ENCODE peak calls at places on chromosomes 12 and 14, in ten cellular contexts. J is neural progenitor cell, D is Karpas-422, K is GM23248, X is IMR-90, L is HCT116, O is fibroblast of lung, Z is PC-3, I is MM.1S, H is hepatocyte. V is an unnamed sample.

GRCh38 chr12:6333566-6333965 is 8.3 kb downstream of the TNFRSF1A start:
- DNase-seq in J (no peak), D (no peak), K (peak; percentile 95), X (peak; percentile 90), L (no peak), O (peak; percentile 96), Z (no peak), I (no peak), H (no peak), V (peak; percentile 92)

GRCh38 chr12:57713209-57713608 is 19.3 kb downstream of the OS9 start:
- DNase-seq in J (no peak), D (no peak), K (no peak), X (no peak), L (no peak), O (no peak), Z (no peak), I (no peak), H (no peak), V (no peak)

GRCh38 chr14:52380294-52380693 is 66.2 kb downstream of the PTGER2 start:
- DNase-seq in J (no peak), D (no peak), K (peak; percentile 81), X (peak; percentile 75), L (no peak), O (peak; percentile 71), Z (peak; percentile 61), I (no peak), H (no peak), V (peak; percentile 64)

GRCh38 chr12:11763760-11764520 is 114.5 kb downstream of the ETV6 start:
- DNase-seq in J (no peak), D (no peak), K (peak; percentile 80), X (peak; percentile 86), L (no peak), O (peak; percentile 97), Z (no peak), I (no peak), H (no peak), V (peak; percentile 96)

GRCh38 chr14:28361486-28361885 is 405.1 kb upstream of the FOXG1 start:
- DNase-seq in J (no peak), D (no peak), K (no peak), X (no peak), L (no peak), O (no peak), Z (no peak), I (no peak), H (no peak), V (no peak)

GRCh38 chr14:50347521-50347920 is 35.4 kb downstream of the DMAC2L start:
- DNase-seq in J (no peak), D (no peak), K (peak; percentile 76), X (peak; percentile 69), L (no peak), O (peak; percentile 72), Z (peak; percentile 86), I (no peak), H (peak; percentile 52), V (peak; percentile 55)

GRCh38 chr14:30553311-30553989 is 5.5 kb upstream of the G2E3 start:
- DNase-seq in J (no peak), D (no peak), K (peak; percentile 84), X (peak; percentile 78), L (peak; percentile 21), O (peak; percentile 89), Z (peak; percentile 84), I (no peak), H (no peak), V (peak; percentile 84)

GRCh38 chr12:25843976-25844375 is 114.5 kb upstream of the RASSF8 start:
- DNase-seq in J (no peak), D (no peak), K (no peak), X (no peak), L (no peak), O (no peak), Z (no peak), I (no peak), H (no peak), V (no peak)

GRCh38 chr12:43378448-43378847 is 173.6 kb downstream of the ADAMTS20 start:
- DNase-seq in J (no peak), D (no peak), K (no peak), X (no peak), L (no peak), O (no peak), Z (no peak), I (no peak), H (no peak), V (no peak)

DNA sequence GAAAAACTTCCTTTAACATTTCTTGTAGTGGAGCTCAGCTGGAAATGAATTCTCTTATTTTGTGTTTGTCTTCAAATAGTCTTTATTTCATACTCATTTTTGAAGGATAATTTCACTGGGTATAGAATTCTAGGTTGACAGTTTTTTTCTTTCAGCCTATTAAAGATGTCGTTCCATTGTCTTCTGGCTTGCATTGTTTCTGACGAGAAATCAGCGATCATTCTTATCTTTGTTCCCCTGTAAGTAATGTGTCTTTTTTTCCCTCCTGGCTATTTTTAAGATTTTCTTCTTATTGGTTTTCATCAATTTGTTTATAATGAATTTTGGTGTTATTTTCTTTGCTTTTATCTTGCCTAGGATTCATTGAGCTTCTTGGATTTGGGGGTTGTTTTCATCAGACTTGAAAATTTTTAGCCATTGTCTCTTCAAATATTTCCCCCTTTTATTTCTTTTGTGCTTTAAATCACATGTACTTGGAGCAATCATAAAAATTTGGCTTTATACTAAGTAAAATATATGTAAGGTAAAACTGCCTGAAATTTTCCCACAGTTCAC is 89.4 kb downstream of the UNC79 start:
- DNase-seq in J (no peak), D (no peak), K (peak; percentile 14), X (no peak), L (no peak), O (no peak), Z (no peak), I (no peak), H (no peak), V (no peak)
- H3K9me3 ChIP-seq in J (peaks cover 26% of the 10 kb centered on the region), D (peaks cover 20% of the 10 kb centered on the region), K (no peaks in the 10 kb centered on the region), X (no peaks in the 10 kb centered on the region), L (peaks cover 4% of the 10 kb centered on the region), O (no peaks in the 10 kb centered on the region), Z (peaks cover 17% of the 10 kb centered on the region), I (no peaks in the 10 kb centered on the region), H (peaks cover 13% of the 10 kb centered on the region), V (no peaks in the 10 kb centered on the region)

DNA sequence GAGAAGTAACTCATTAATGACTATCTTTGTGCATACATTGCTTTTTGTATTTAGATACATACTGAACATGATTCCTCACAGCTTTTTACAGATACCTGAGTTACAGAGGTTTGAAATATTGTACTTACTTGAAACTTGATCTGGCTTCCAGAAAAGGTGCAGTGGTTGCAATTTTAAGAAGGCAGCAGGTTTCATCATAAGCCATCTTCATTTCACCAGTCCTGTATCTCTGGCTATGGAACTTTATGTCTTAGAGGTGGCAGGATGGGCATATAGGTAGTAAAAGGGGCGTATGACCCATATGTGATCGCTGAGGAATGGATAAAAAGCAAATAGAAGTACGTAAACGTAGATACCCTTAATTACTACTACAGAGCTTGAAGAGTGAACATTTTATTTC is 13.7 kb downstream of the ZBTB1 start:
- DNase-seq in J (no peak), D (no peak), K (no peak), X (no peak), L (no peak), O (no peak), Z (no peak), I (no peak), H (no peak), V (no peak)
- H4K20me1 ChIP-seq in J (peaks cover 38% of the 10 kb centered on the region), D (peaks cover 19% of the 10 kb centered on the region), K (peaks cover 51% of the 10 kb centered on the region), X (peaks cover 91% of the 10 kb centered on the region), L (no peaks in the 10 kb centered on the region), O (peaks cover 8% of the 10 kb centered on the region), Z (peaks cover 60% of the 10 kb centered on the region), I (peaks cover 15% of the 10 kb centered on the region), H (peaks cover 79% of the 10 kb centered on the region), V (peaks cover 90% of the 10 kb centered on the region)

DNA sequence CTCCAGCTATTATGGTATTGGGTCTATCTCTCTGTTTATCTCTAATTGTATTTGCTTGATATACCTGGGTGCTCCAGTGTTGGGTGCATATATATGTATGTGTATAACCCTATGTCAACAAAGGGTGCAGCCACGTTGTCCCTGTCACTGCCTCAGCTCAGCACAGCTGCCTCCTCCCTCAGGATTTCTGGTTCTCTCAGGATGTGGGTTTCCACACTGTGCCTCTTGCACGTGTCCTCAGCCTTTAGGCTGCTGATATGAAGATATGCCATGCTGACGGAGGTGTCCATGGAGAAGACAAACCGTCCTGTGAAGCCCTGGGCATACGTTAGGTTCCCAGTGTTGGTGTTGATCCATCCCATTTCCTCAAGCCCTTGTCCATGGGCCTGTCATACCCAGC is 791.2 kb downstream of the TMEM121 start:
- DNase-seq in J (no peak), D (no peak), K (no peak), X (no peak), L (no peak), O (no peak), Z (no peak), I (no peak), H (no peak), V (no peak)
- H3K9me3 ChIP-seq in J (peaks cover 19% of the 10 kb centered on the region), D (no peaks in the 10 kb centered on the region), K (no peaks in the 10 kb centered on the region), X (peaks cover 33% of the 10 kb centered on the region), L (peaks cover 6% of the 10 kb centered on the region), O (no peaks in the 10 kb centered on the region), Z (no peaks in the 10 kb centered on the region), I (no peaks in the 10 kb centered on the region), H (no peaks in the 10 kb centered on the region), V (peaks cover 13% of the 10 kb centered on the region)

GRCh38 chr14:91412939-91413338 is 4.7 kb downstream of the CCDC88C start:
- DNase-seq in J (no peak), D (no peak), K (no peak), X (no peak), L (no peak), O (no peak), Z (no peak), I (peak; percentile 46), H (no peak), V (no peak)

GRCh38 chr14:91414475-91415342 is 2.9 kb downstream of the CCDC88C start:
- DNase-seq in J (peak; percentile 87), D (no peak), K (no peak), X (no peak), L (no peak), O (no peak), Z (no peak), I (no peak), H (no peak), V (no peak)

GRCh38 chr14:91413547-91414474 is 3.8 kb downstream of the CCDC88C start:
- DNase-seq in J (no peak), D (no peak), K (no peak), X (no peak), L (no peak), O (no peak), Z (no peak), I (peak; percentile 85), H (peak; percentile 86), V (no peak)

GRCh38 chr14:91409991-91410401 is 7.6 kb downstream of the CCDC88C start:
- DNase-seq in J (no peak), D (no peak), K (no peak), X (no peak), L (no peak), O (no peak), Z (no peak), I (no peak), H (no peak), V (no peak)

GRCh38 chr14:91410781-91411536 is 6.7 kb downstream of the CCDC88C start:
- DNase-seq in J (no peak), D (no peak), K (no peak), X (no peak), L (no peak), O (no peak), Z (no peak), I (no peak), H (no peak), V (no peak)
- H4K20me1 ChIP-seq in J (peaks cover 91% of the 10 kb centered on the region), D (peaks cover 57% of the 10 kb centered on the region), K (no peaks in the 10 kb centered on the region), X (no peaks in the 10 kb centered on the region), L (no peaks in the 10 kb centered on the region), O (no peaks in the 10 kb centered on the region), Z (no peaks in the 10 kb centered on the region), I (peaks cover 5% of the 10 kb centered on the region), H (no peaks in the 10 kb centered on the region), V (no peaks in the 10 kb centered on the region)

GRCh38 chr14:106549064-106549463 is 1022.7 kb downstream of the TMEM121 start:
- DNase-seq in J (no peak), D (no peak), K (no peak), X (no peak), L (no peak), O (no peak), Z (no peak), I (no peak), H (no peak), V (no peak)
- H3K9me3 ChIP-seq in J (peaks cover 40% of the 10 kb centered on the region), D (no peaks in the 10 kb centered on the region), K (no peaks in the 10 kb centered on the region), X (peaks cover 10% of the 10 kb centered on the region), L (peaks cover 16% of the 10 kb centered on the region), O (no peaks in the 10 kb centered on the region), Z (peaks cover 24% of the 10 kb centered on the region), I (no peaks in the 10 kb centered on the region), H (no peaks in the 10 kb centered on the region), V (peaks cover 5% of the 10 kb centered on the region)

V was measured in astrocyte.